ENCODE peak calls at places on chromosome 14, in ten cellular contexts. T is central memory CD4-positive, alpha-beta T cell; V is GM12864; N is activated naive CD8-positive, alpha-beta T cell treated with anti-CD3 and anti-CD28 coated beads, Interleukin-2, amount 10 ng/mL, durations not matched to agents 7 days and 5 days; J is stimulated activated naive CD4-positive, alpha-beta T cell; E is right atrium auricular region; O is AG08396; I is stimulated activated CD8-positive, alpha-beta memory T cell treated with anti-CD3 and anti-CD28 coated beads, Interleukin-4, amount 100 ng/mL, for 1 hour; G is uterus; C is iPS-NIHi11. K is an unnamed sample.

GRCh38 chr14:102316746-102317563 is 2.6 kb upstream of the ZNF839 start:
- DNase-seq in T (peak), V (peak), N (peak), J (peak), E (peak), O (peak), I (peak), G (peak), C (peak), K (peak)

GRCh38 chr14:100747021-100747586 is 20.4 kb downstream of the DLK1 start:
- DNase-seq in T (no peak), V (no peak), N (no peak), J (no peak), E (no peak), O (peak), I (no peak), G (peak), C (no peak), K (no peak)

GRCh38 chr14:50335389-50335788 is 23.3 kb downstream of the DMAC2L start:
- DNase-seq in T (no peak), V (no peak), N (no peak), J (no peak), E (peak), O (no peak), I (no peak), G (peak), C (peak), K (no peak)

GRCh38 chr14:56998728-56999127 is 188.4 kb upstream of the OTX2 start:
- DNase-seq in T (no peak), V (no peak), N (no peak), J (no peak), E (no peak), O (no peak), I (no peak), G (no peak), C (peak), K (no peak)

GRCh38 chr14:88986146-88986841 is 161.8 kb downstream of the TTC8 start:
- DNase-seq in T (no peak), V (no peak), N (no peak), J (no peak), E (no peak), O (peak), I (no peak), G (no peak), C (no peak), K (no peak)

GRCh38 chr14:86683525-86683924 is 1153.6 kb downstream of the FLRT2 start:
- DNase-seq in T (no peak), V (no peak), N (no peak), J (no peak), E (no peak), O (no peak), I (no peak), G (no peak), C (no peak), K (no peak)

GRCh38 chr14:34501004-34501580 is 38.4 kb downstream of the EAPP start:
- DNase-seq in T (no peak), V (no peak), N (no peak), J (no peak), E (no peak), O (no peak), I (no peak), G (no peak), C (no peak), K (no peak)

GRCh38 chr14:102849522-102850379 is 72.5 kb downstream of the TRAF3 start:
- DNase-seq in T (no peak), V (no peak), N (no peak), J (no peak), E (no peak), O (peak), I (no peak), G (no peak), C (no peak), K (no peak)

GRCh38 chr14:51630987-51631386 is 20.7 kb upstream of the FRMD6 start:
- DNase-seq in T (no peak), V (no peak), N (no peak), J (no peak), E (no peak), O (no peak), I (no peak), G (no peak), C (no peak), K (no peak)

GRCh38 chr14:88312262-88312661 is 10.8 kb downstream of the KCNK10 start:
- DNase-seq in T (no peak), V (no peak), N (no peak), J (no peak), E (no peak), O (no peak), I (no peak), G (no peak), C (no peak), K (no peak)

GRCh38 chr14:38405851-38406630 is 150.1 kb upstream of the CLEC14A start:
- DNase-seq in T (no peak), V (no peak), N (no peak), J (no peak), E (no peak), O (no peak), I (no peak), G (no peak), C (peak), K (no peak)

GRCh38 chr14:65104791-65105190 is 2.5 kb upstream of the MAX start:
- DNase-seq in T (no peak), V (no peak), N (no peak), J (no peak), E (no peak), O (no peak), I (no peak), G (no peak), C (no peak), K (no peak)

GRCh38 chr14:99497341-99497740 is 16.1 kb downstream of the CCNK start:
- DNase-seq in T (no peak), V (no peak), N (no peak), J (no peak), E (no peak), O (no peak), I (no peak), G (no peak), C (no peak), K (no peak)

GRCh38 chr14:51554953-51555352 is 96.8 kb upstream of the FRMD6 start:
- DNase-seq in T (no peak), V (no peak), N (no peak), J (no peak), E (no peak), O (peak), I (no peak), G (no peak), C (peak), K (no peak)

GRCh38 chr14:30283822-30284446 is 275.0 kb upstream of the G2E3 start:
- DNase-seq in T (no peak), V (no peak), N (no peak), J (no peak), E (no peak), O (peak), I (no peak), G (no peak), C (peak), K (no peak)

GRCh38 chr14:21169587-21169986 is 13.7 kb upstream of the OR5AU1 start:
- DNase-seq in T (no peak), V (no peak), N (no peak), J (no peak), E (no peak), O (no peak), I (no peak), G (no peak), C (no peak), K (no peak)

GRCh38 chr14:53882684-53883083 is 73.9 kb downstream of the BMP4 start:
- DNase-seq in T (no peak), V (peak), N (no peak), J (no peak), E (no peak), O (no peak), I (no peak), G (no peak), C (no peak), K (no peak)

GRCh38 chr14:101854366-101854765 is 92.9 kb downstream of the PPP2R5C start:
- DNase-seq in T (peak), V (no peak), N (no peak), J (peak), E (no peak), O (no peak), I (no peak), G (no peak), C (no peak), K (no peak)

GRCh38 chr14:58918066-58918465 is 270.4 kb upstream of the DAAM1 start:
- DNase-seq in T (no peak), V (no peak), N (no peak), J (no peak), E (no peak), O (peak), I (no peak), G (no peak), C (no peak), K (no peak)

GRCh38 chr14:64942531-64943111 is at the start of gene GPX2:
- DNase-seq in T (no peak), V (no peak), N (no peak), J (no peak), E (peak), O (no peak), I (no peak), G (no peak), C (no peak), K (no peak)

GRCh38 chr14:52455291-52456088 is 96.8 kb downstream of the TXNDC16 start:
- DNase-seq in T (no peak), V (no peak), N (no peak), J (no peak), E (no peak), O (peak), I (no peak), G (no peak), C (no peak), K (no peak)

GRCh38 chr14:39812532-39813320 is 380.5 kb upstream of the FBXO33 start:
- DNase-seq in T (no peak), V (no peak), N (no peak), J (no peak), E (no peak), O (no peak), I (no peak), G (no peak), C (no peak), K (no peak)